ENCODE peak calls at places on chromosomes 6 and 20, in eight cellular contexts. One of them, this sample, is unnamed.

GRCh38 chr20:16243470-16243869 is 329.8 kb downstream of the KIF16B start:
- DNase-seq in PC-9: no peak
- DNase-seq in neural crest cell: no peak
- DNase-seq in astrocyte of the spinal cord: no peak
- DNase-seq in fibroblast of pulmonary artery: no peak
- DNase-seq in GM12865: peak; percentile 25
- DNase-seq in omental fat pad: no peak
- DNase-seq in K562: no peak
- DNase-seq in this sample: no peak

GRCh38 chr6:168699631-168700315 is 258.8 kb downstream of the SMOC2 start:
- DNase-seq in K562: no peak
- DNase-seq in astrocyte of the spinal cord: no peak
- DNase-seq in GM12865: no peak
- DNase-seq in neural crest cell: no peak
- DNase-seq in fibroblast of pulmonary artery: no peak
- DNase-seq in PC-9: no peak
- DNase-seq in omental fat pad: no peak
- DNase-seq in this sample: no peak

GRCh38 chr6:12813321-12813720 is 96.8 kb downstream of the PHACTR1 start:
- DNase-seq in omental fat pad: no peak
- DNase-seq in astrocyte of the spinal cord: peak; percentile 49
- DNase-seq in GM12865: no peak
- DNase-seq in fibroblast of pulmonary artery: no peak
- DNase-seq in PC-9: no peak
- DNase-seq in K562: no peak
- DNase-seq in neural crest cell: no peak
- DNase-seq in this sample: no peak

GRCh38 chr6:42367353-42368011 is 84.2 kb downstream of the TRERF1 start:
- DNase-seq in GM12865: peak; percentile 88
- DNase-seq in PC-9: no peak
- DNase-seq in neural crest cell: no peak
- DNase-seq in fibroblast of pulmonary artery: peak; percentile 37
- DNase-seq in omental fat pad: no peak
- DNase-seq in astrocyte of the spinal cord: no peak
- DNase-seq in K562: peak; percentile 46
- DNase-seq in this sample: peak; percentile 74

GRCh38 chr6:151137441-151137984 is 102.3 kb upstream of the AKAP12 start:
- DNase-seq in PC-9: no peak
- DNase-seq in K562: no peak
- DNase-seq in fibroblast of pulmonary artery: no peak
- DNase-seq in omental fat pad: no peak
- DNase-seq in GM12865: no peak
- DNase-seq in neural crest cell: no peak
- DNase-seq in astrocyte of the spinal cord: no peak
- DNase-seq in this sample: no peak

GRCh38 chr6:30200551-30201281 is 12.5 kb downstream of the TRIM26 start:
- DNase-seq in fibroblast of pulmonary artery: no peak
- DNase-seq in omental fat pad: no peak
- DNase-seq in K562: no peak
- DNase-seq in GM12865: peak; percentile 64
- DNase-seq in PC-9: no peak
- DNase-seq in astrocyte of the spinal cord: no peak
- DNase-seq in neural crest cell: no peak
- DNase-seq in this sample: peak; percentile 67

GRCh38 chr6:111817451-111818146 is 55.7 kb downstream of the FYN start:
- DNase-seq in K562: no peak
- DNase-seq in omental fat pad: no peak
- DNase-seq in fibroblast of pulmonary artery: no peak
- DNase-seq in GM12865: no peak
- DNase-seq in neural crest cell: no peak
- DNase-seq in astrocyte of the spinal cord: no peak
- DNase-seq in PC-9: no peak
- DNase-seq in this sample: no peak

GRCh38 chr20:63830821-63831593 is at the start of gene ZBTB46:
- DNase-seq in K562: peak; percentile 98
- DNase-seq in astrocyte of the spinal cord: no peak
- DNase-seq in GM12865: peak; percentile 63
- DNase-seq in fibroblast of pulmonary artery: peak; percentile 47
- DNase-seq in omental fat pad: no peak
- DNase-seq in neural crest cell: no peak
- DNase-seq in PC-9: peak; percentile 43
- DNase-seq in this sample: peak; percentile 96

GRCh38 chr6:80932364-80932763 is 820.1 kb downstream of the TENT5A start:
- DNase-seq in GM12865: no peak
- DNase-seq in astrocyte of the spinal cord: peak; percentile 70
- DNase-seq in K562: no peak
- DNase-seq in fibroblast of pulmonary artery: peak; percentile 34
- DNase-seq in PC-9: no peak
- DNase-seq in omental fat pad: no peak
- DNase-seq in neural crest cell: no peak
- DNase-seq in this sample: no peak

GRCh38 chr6:111706841-111707391 is 101.2 kb upstream of the TRAF3IP2 start:
- DNase-seq in neural crest cell: no peak
- DNase-seq in PC-9: no peak
- DNase-seq in omental fat pad: no peak
- DNase-seq in GM12865: no peak
- DNase-seq in fibroblast of pulmonary artery: peak; percentile 36
- DNase-seq in K562: no peak
- DNase-seq in astrocyte of the spinal cord: no peak
- DNase-seq in this sample: no peak

GRCh38 chr20:62263396-62263795 is 25.1 kb downstream of the OSBPL2 start:
- DNase-seq in astrocyte of the spinal cord: no peak
- DNase-seq in fibroblast of pulmonary artery: no peak
- DNase-seq in GM12865: no peak
- DNase-seq in K562: no peak
- DNase-seq in PC-9: no peak
- DNase-seq in omental fat pad: no peak
- DNase-seq in neural crest cell: no peak
- DNase-seq in this sample: no peak

GRCh38 chr20:1323256-1323655 is 5.7 kb downstream of the SDCBP2 start:
- DNase-seq in astrocyte of the spinal cord: no peak
- DNase-seq in neural crest cell: no peak
- DNase-seq in GM12865: no peak
- DNase-seq in PC-9: no peak
- DNase-seq in omental fat pad: no peak
- DNase-seq in K562: no peak
- DNase-seq in fibroblast of pulmonary artery: no peak
- DNase-seq in this sample: no peak

GRCh38 chr20:58306421-58307261 is 2.9 kb upstream of the RAB22A start:
- DNase-seq in fibroblast of pulmonary artery: peak; percentile 31
- DNase-seq in omental fat pad: no peak
- DNase-seq in astrocyte of the spinal cord: peak; percentile 66
- DNase-seq in K562: no peak
- DNase-seq in PC-9: peak; percentile 42
- DNase-seq in GM12865: peak; percentile 80
- DNase-seq in neural crest cell: no peak
- DNase-seq in this sample: peak; percentile 46

GRCh38 chr6:130885392-130886192 is 58.4 kb downstream of the SMLR1 start:
- DNase-seq in neural crest cell: peak; percentile 83
- DNase-seq in astrocyte of the spinal cord: peak; percentile 82
- DNase-seq in fibroblast of pulmonary artery: peak; percentile 91
- DNase-seq in K562: peak; percentile 58
- DNase-seq in PC-9: peak; percentile 61
- DNase-seq in GM12865: peak; percentile 83
- DNase-seq in omental fat pad: peak; percentile 57
- DNase-seq in this sample: peak; percentile 55

GRCh38 chr20:63163596-63164560 is 52.1 kb downstream of the YTHDF1 start:
- DNase-seq in astrocyte of the spinal cord: no peak
- DNase-seq in K562: no peak
- DNase-seq in omental fat pad: no peak
- DNase-seq in GM12865: no peak
- DNase-seq in PC-9: no peak
- DNase-seq in fibroblast of pulmonary artery: no peak
- DNase-seq in neural crest cell: peak; percentile 45
- DNase-seq in this sample: no peak

GRCh38 chr20:33443512-33444239 is at the start of gene SNTA1:
- DNase-seq in fibroblast of pulmonary artery: peak; percentile 75
- DNase-seq in GM12865: peak; percentile 92
- DNase-seq in omental fat pad: peak; percentile 81
- DNase-seq in PC-9: peak; percentile 94
- DNase-seq in neural crest cell: peak; percentile 95
- DNase-seq in K562: peak; percentile 98
- DNase-seq in astrocyte of the spinal cord: peak; percentile 69
- DNase-seq in this sample: peak; percentile 99

GRCh38 chr20:17417221-17417620 is 114.0 kb downstream of the BFSP1 start:
- DNase-seq in K562: no peak
- DNase-seq in fibroblast of pulmonary artery: no peak
- DNase-seq in GM12865: no peak
- DNase-seq in neural crest cell: no peak
- DNase-seq in astrocyte of the spinal cord: no peak
- DNase-seq in PC-9: no peak
- DNase-seq in omental fat pad: no peak
- DNase-seq in this sample: no peak

GRCh38 chr6:83708970-83709747 is at the start of gene SNAP91:
- DNase-seq in GM12865: peak; percentile 26
- DNase-seq in neural crest cell: peak; percentile 64
- DNase-seq in omental fat pad: no peak
- DNase-seq in fibroblast of pulmonary artery: peak; percentile 2
- DNase-seq in astrocyte of the spinal cord: no peak
- DNase-seq in PC-9: no peak
- DNase-seq in K562: no peak
- DNase-seq in this sample: peak; percentile 34

DNA sequence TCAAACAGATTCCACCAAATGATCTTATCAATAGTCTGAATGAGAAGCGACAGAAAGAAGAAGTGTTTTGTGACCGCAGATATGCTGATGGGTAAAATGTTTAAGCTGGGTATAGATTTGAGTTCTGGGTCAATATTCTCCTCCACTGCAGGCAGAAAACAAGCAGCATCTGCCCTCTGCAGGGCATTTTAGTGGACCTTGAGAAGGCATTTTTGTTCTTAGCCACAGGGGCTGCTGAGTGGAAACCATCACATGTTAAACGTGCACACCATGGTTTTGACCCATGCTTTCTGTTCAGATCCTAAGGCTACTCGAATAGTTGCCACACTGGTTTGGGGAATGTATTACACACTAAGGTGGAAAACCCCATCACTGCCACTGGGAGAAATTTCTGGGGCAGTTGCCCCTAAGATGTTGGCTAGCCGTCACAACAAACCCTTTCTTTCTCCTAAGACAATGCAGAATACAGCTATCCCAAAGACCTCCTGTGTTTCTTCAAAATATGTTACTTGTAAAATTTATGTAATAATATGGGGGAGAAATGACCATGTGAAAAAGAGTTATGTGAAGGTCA is 5.5 kb downstream of the POU3F2 start:
- DNase-seq in omental fat pad: no peak
- DNase-seq in astrocyte of the spinal cord: peak; percentile 58
- DNase-seq in PC-9: no peak
- DNase-seq in K562: no peak
- DNase-seq in fibroblast of pulmonary artery: peak; percentile 33
- DNase-seq in GM12865: no peak
- DNase-seq in neural crest cell: no peak
- DNase-seq in this sample: no peak
- TF ChIP-seq CTCF in omental fat pad: no peak
- TF ChIP-seq CTCF in astrocyte of the spinal cord: peak; percentile 55
- TF ChIP-seq CTCF in PC-9: peak; percentile 34
- TF ChIP-seq CTCF in K562: peak; percentile 39
- TF ChIP-seq CTCF in fibroblast of pulmonary artery: peak; percentile 41
- TF ChIP-seq CTCF in GM12865: peak; percentile 18
- TF ChIP-seq CTCF in neural crest cell: peak; percentile 57
- TF ChIP-seq CTCF in this sample: no peak

GRCh38 chr6:24492475-24492874 is 2.3 kb upstream of the ALDH5A1 start:
- DNase-seq in neural crest cell: no peak
- DNase-seq in omental fat pad: no peak
- DNase-seq in fibroblast of pulmonary artery: peak; percentile 13
- DNase-seq in K562: peak; percentile 41
- DNase-seq in astrocyte of the spinal cord: no peak
- DNase-seq in GM12865: peak; percentile 62
- DNase-seq in PC-9: no peak
- DNase-seq in this sample: no peak
- TF ChIP-seq CTCF in neural crest cell: peak; percentile 45
- TF ChIP-seq CTCF in omental fat pad: no peak
- TF ChIP-seq CTCF in fibroblast of pulmonary artery: peak; percentile 40
- TF ChIP-seq CTCF in K562: peak; percentile 58
- TF ChIP-seq CTCF in astrocyte of the spinal cord: peak; percentile 51
- TF ChIP-seq CTCF in GM12865: peak; percentile 46
- TF ChIP-seq CTCF in PC-9: no peak
- TF ChIP-seq CTCF in this sample: no peak

DNA sequence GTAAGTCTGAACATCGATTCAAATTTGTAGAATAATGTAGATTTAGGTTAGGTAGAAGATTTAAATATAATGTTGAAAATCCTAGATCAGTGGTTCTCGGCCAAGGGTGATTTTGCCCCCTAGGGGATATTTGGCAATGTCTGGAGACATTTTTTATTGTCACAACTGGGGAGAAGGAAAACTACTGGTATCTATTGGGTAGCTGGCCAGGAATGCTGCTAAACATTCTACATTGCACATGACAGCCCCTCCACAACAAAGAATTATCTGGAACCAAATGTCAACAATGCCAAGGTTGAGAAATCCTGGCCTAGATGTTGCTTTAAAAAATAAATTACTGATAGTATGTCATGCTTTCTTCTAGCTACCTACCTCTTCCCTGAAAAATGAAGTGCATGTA is 76.1 kb downstream of the HIVEP2 start:
- DNase-seq in omental fat pad: no peak
- DNase-seq in GM12865: no peak
- DNase-seq in K562: no peak
- DNase-seq in PC-9: no peak
- DNase-seq in neural crest cell: no peak
- DNase-seq in astrocyte of the spinal cord: no peak
- DNase-seq in fibroblast of pulmonary artery: peak; percentile 74
- DNase-seq in this sample: no peak
- TF ChIP-seq CTCF in omental fat pad: no peak
- TF ChIP-seq CTCF in GM12865: no peak
- TF ChIP-seq CTCF in K562: no peak
- TF ChIP-seq CTCF in PC-9: no peak
- TF ChIP-seq CTCF in neural crest cell: peak; percentile 16
- TF ChIP-seq CTCF in astrocyte of the spinal cord: no peak
- TF ChIP-seq CTCF in fibroblast of pulmonary artery: no peak
- TF ChIP-seq CTCF in this sample: no peak

GRCh38 chr6:28808383-28808782 is 115.4 kb downstream of the TRIM27 start:
- DNase-seq in GM12865: no peak
- DNase-seq in K562: no peak
- DNase-seq in omental fat pad: no peak
- DNase-seq in PC-9: no peak
- DNase-seq in astrocyte of the spinal cord: no peak
- DNase-seq in neural crest cell: no peak
- DNase-seq in fibroblast of pulmonary artery: no peak
- DNase-seq in this sample: no peak

GRCh38 chr6:28810655-28811053 is 113.1 kb downstream of the TRIM27 start:
- DNase-seq in PC-9: no peak
- DNase-seq in astrocyte of the spinal cord: no peak
- DNase-seq in neural crest cell: no peak
- DNase-seq in GM12865: peak; percentile 39
- DNase-seq in omental fat pad: no peak
- DNase-seq in K562: no peak
- DNase-seq in fibroblast of pulmonary artery: no peak
- DNase-seq in this sample: no peak

GRCh38 chr6:28811873-28812272 is 111.9 kb downstream of the TRIM27 start:
- DNase-seq in omental fat pad: no peak
- DNase-seq in GM12865: peak; percentile 52
- DNase-seq in neural crest cell: no peak
- DNase-seq in PC-9: no peak
- DNase-seq in astrocyte of the spinal cord: no peak
- DNase-seq in fibroblast of pulmonary artery: no peak
- DNase-seq in K562: peak; percentile 63
- DNase-seq in this sample: no peak

GRCh38 chr6:28807682-28808280 is 116.0 kb downstream of the TRIM27 start:
- DNase-seq in neural crest cell: no peak
- DNase-seq in K562: peak; percentile 75
- DNase-seq in GM12865: peak; percentile 68
- DNase-seq in omental fat pad: no peak
- DNase-seq in astrocyte of the spinal cord: peak; percentile 57
- DNase-seq in PC-9: peak; percentile 35
- DNase-seq in fibroblast of pulmonary artery: peak; percentile 50
- DNase-seq in this sample: no peak

GRCh38 chr6:28809947-28810654 is 113.7 kb downstream of the TRIM27 start:
- DNase-seq in neural crest cell: no peak
- DNase-seq in PC-9: no peak
- DNase-seq in omental fat pad: no peak
- DNase-seq in astrocyte of the spinal cord: no peak
- DNase-seq in GM12865: peak; percentile 27
- DNase-seq in fibroblast of pulmonary artery: no peak
- DNase-seq in K562: peak; percentile 43
- DNase-seq in this sample: no peak
- TF ChIP-seq CTCF in neural crest cell: no peak
- TF ChIP-seq CTCF in PC-9: no peak
- TF ChIP-seq CTCF in omental fat pad: no peak
- TF ChIP-seq CTCF in astrocyte of the spinal cord: no peak
- TF ChIP-seq CTCF in GM12865: no peak
- TF ChIP-seq CTCF in fibroblast of pulmonary artery: no peak
- TF ChIP-seq CTCF in K562: peak; percentile 71
- TF ChIP-seq CTCF in this sample: no peak

This sample was measured in GM13976.